ENCODE peak calls at places on chromosomes 16 and 17, in eight cellular contexts. Y, L, T, R, P, N, Q and H are unnamed samples.

GRCh38 chr17:77316191-77316641 is 175.4 kb downstream of the SEC14L1 start:
- DNase-seq in T (no peak), Y (peak; percentile 76), P (no peak), N (peak; percentile 84), Q (peak; percentile 76), R (peak; percentile 92), L (no peak), H (no peak)

GRCh38 chr16:528111-529011 is 849 bp downstream of the CAPN15 start:
- DNase-seq in L (no peak), Y (peak; percentile 75), Q (peak; percentile 56), N (no peak), T (peak; percentile 17), P (peak; percentile 50), R (peak; percentile 43), H (no peak)

GRCh38 chr16:89687092-89687940 is 827 bp downstream of the CDK10 start:
- DNase-seq in R (no peak), Q (peak; percentile 34), L (no peak), T (peak; percentile 45), Y (peak; percentile 91), P (no peak), N (no peak), H (peak; percentile 77)

GRCh38 chr17:82752371-82753200 is 721 bp downstream of the TBCD start:
- DNase-seq in Q (no peak), Y (no peak), P (no peak), L (no peak), T (peak; percentile 33), N (no peak), R (peak; percentile 43), H (no peak)

GRCh38 chr17:34997355-34997862 is 17.1 kb downstream of the LIG3 start:
- DNase-seq in R (peak; percentile 75), N (no peak), Q (peak; percentile 95), P (no peak), L (no peak), Y (peak; percentile 35), T (no peak), H (no peak)

GRCh38 chr17:47367257-47367656 is 43.5 kb downstream of the EFCAB13 start:
- DNase-seq in Y (no peak), T (no peak), P (no peak), R (no peak), Q (no peak), L (no peak), N (no peak), H (no peak)

GRCh38 chr16:450800-451512 is 25.5 kb downstream of the RAB11FIP3 start:
- DNase-seq in Y (no peak), N (no peak), P (no peak), Q (no peak), T (no peak), L (no peak), R (no peak), H (peak; percentile 5)

GRCh38 chr16:2963611-2964415 is at the start of gene KREMEN2:
- DNase-seq in N (peak; percentile 87), L (no peak), R (no peak), P (peak; percentile 79), T (no peak), Y (peak; percentile 59), Q (no peak), H (no peak)

GRCh38 chr17:33209671-33210070 is 83.4 kb downstream of the ASIC2 start:
- DNase-seq in Y (no peak), P (no peak), Q (peak; percentile 61), N (no peak), R (no peak), L (no peak), T (no peak), H (peak; percentile 56)

GRCh38 chr17:67475161-67475887 is 98.2 kb downstream of the PITPNC1 start:
- DNase-seq in Y (peak; percentile 71), Q (peak; percentile 80), R (peak; percentile 81), T (peak; percentile 24), L (peak; percentile 76), N (peak; percentile 74), P (peak; percentile 68), H (peak; percentile 49)

GRCh38 chr17:75459590-75460267 is 3.3 kb downstream of the TMEM94 start:
- DNase-seq in L (no peak), Q (no peak), R (peak; percentile 45), T (peak; percentile 9), N (no peak), Y (peak; percentile 63), P (no peak), H (no peak)

GRCh38 chr17:62794666-62794971 is 13.5 kb downstream of the MARCHF10 start:
- DNase-seq in P (no peak), L (no peak), N (no peak), Y (no peak), R (no peak), Q (no peak), T (no peak), H (no peak)
- H3K4me3 ChIP-seq in P (no peak overlapping the region), L (no peak overlapping the region), N (no peak overlapping the region), Y (no peak overlapping the region), R (no peak overlapping the region), Q (no peak overlapping the region), T (no peak overlapping the region), H (no peak overlapping the region)

GRCh38 chr17:5078106-5079028 is at the start of gene ZFP3:
- DNase-seq in T (no peak), L (peak; percentile 87), Y (peak; percentile 19), R (peak; percentile 81), P (peak; percentile 95), Q (peak; percentile 91), N (peak; percentile 74), H (peak; percentile 51)
- TF ChIP-seq CTCF in T (no peak), L (peak; percentile 17), Y (no peak), R (peak; percentile 21), P (no peak), Q (no peak), N (no peak), H (no peak)

GRCh38 chr17:29401237-29401636 is 11.1 kb downstream of the TAOK1 start:
- DNase-seq in L (no peak), N (no peak), R (no peak), T (no peak), Y (no peak), P (no peak), Q (no peak), H (no peak)

GRCh38 chr17:29394761-29395160 is 4.6 kb downstream of the TAOK1 start:
- DNase-seq in N (no peak), L (no peak), Y (no peak), Q (no peak), T (no peak), R (no peak), P (no peak), H (no peak)

GRCh38 chr17:29400818-29401217 is 10.7 kb downstream of the TAOK1 start:
- DNase-seq in R (no peak), Q (no peak), P (no peak), Y (no peak), N (no peak), L (no peak), T (no peak), H (no peak)

DNA sequence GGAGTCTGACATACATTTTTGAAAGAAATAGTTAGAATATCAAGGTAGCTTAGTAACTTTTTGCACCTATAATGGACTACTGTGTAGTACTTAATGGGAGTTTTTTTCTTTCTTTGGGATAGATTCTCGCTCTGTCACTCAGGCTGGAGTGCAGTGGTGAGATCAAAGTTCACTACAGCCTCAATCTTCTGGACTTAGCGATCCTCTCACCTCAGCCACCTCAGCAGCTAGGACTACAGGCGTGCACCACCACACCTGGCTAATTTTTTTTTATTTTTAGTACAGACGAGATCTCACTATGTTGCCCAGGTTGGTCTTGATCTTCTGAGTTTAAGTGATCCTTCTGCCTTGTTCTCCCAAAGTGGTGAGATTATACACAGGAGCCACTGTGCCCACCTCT is 9.5 kb downstream of the TAOK1 start:
- DNase-seq in Y (no peak), R (no peak), P (no peak), N (no peak), T (no peak), Q (no peak), L (no peak), H (no peak)
- H3K36me3 ChIP-seq in Y (no peaks in the 10 kb centered on the region), R (peaks cover 15% of the 10 kb centered on the region), P (peaks cover 6% of the 10 kb centered on the region), N (peaks cover 46% of the 10 kb centered on the region), T (no peaks in the 10 kb centered on the region), Q (no peaks in the 10 kb centered on the region), L (peaks cover 6% of the 10 kb centered on the region), H (no peaks in the 10 kb centered on the region)

GRCh38 chr17:8611671-8612298 is 18.7 kb downstream of the MYH10 start:
- DNase-seq in T (peak; percentile 47), Q (peak; percentile 44), R (no peak), L (no peak), Y (no peak), N (no peak), P (no peak), H (no peak)
- H3K4me3 ChIP-seq in T (no peak overlapping the region), Q (peak overlapping the region; percentile 48), R (no peak overlapping the region), L (peak overlapping the region; percentile 54), Y (no peak overlapping the region), N (no peak overlapping the region), P (peak overlapping the region; percentile 28), H (no peak overlapping the region)

GRCh38 chr17:61394630-61395408 is 4.8 kb upstream of the TBX2 start:
- DNase-seq in P (no peak), R (no peak), N (no peak), Q (peak; percentile 51), T (peak; percentile 67), L (no peak), Y (no peak), H (no peak)

GRCh38 chr17:61393550-61393903 is 6.1 kb upstream of the TBX2 start:
- DNase-seq in L (no peak), Y (no peak), R (no peak), P (no peak), N (no peak), T (no peak), Q (peak; percentile 37), H (no peak)

GRCh38 chr17:61395409-61395982 is 4.1 kb upstream of the TBX2 start:
- DNase-seq in Y (no peak), Q (no peak), R (no peak), L (no peak), P (no peak), T (no peak), N (no peak), H (no peak)

GRCh38 chr17:61392679-61393078 is 7.0 kb upstream of the TBX2 start:
- DNase-seq in T (no peak), L (no peak), Q (no peak), P (no peak), R (no peak), N (no peak), Y (no peak), H (no peak)

DNA sequence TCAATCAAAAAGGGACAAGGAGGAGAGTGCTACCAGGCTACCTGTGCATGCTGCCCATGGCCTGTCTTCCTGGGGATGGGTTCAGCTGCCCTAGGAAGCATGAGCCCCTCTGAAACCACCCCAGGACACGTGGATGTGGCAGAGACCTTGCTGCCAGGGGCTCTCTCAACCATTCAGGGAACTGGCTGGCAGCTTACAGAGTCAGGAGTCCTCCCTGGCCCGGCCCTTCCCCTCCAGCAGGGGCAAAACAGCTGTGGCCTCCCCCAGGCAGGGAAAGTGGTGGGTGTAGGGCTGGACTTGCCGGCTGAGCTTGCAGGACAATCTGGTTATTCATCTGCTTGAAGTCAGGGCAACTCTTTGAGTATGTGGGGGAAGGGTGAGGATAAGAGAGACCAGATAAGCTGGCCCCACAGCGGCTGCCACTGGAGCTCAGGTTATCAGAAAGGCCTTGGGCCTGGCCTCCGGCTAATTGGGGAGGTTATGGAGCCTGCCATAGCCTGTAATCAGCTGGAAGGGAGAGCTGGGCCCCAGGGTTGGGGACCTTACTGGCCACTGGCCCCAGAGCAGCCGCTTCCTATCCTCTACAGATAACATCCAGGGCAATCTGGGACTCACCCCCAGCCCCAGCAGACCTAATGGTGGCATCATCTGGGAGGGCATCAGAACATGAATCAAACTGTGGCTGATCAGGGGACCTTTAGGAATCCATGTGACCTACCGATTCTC is 5.6 kb upstream of the TBX2 start:
- DNase-seq in Y (peak; percentile 40), Q (peak; percentile 61), R (no peak), L (no peak), T (no peak), N (no peak), P (no peak), H (no peak)
- TF ChIP-seq CTCF in Y (no peak), Q (no peak), R (no peak), L (no peak), T (peak; percentile 0), N (no peak), P (no peak), H (no peak)

GRCh38 chr16:23523321-23523720 is 13.0 kb upstream of the GGA2 start:
- DNase-seq in R (no peak), T (no peak), Y (no peak), P (no peak), N (no peak), Q (no peak), L (no peak), H (no peak)
- H3K36me3 ChIP-seq in R (peaks cover 38% of the 10 kb centered on the region), T (peaks cover 13% of the 10 kb centered on the region), Y (no peaks in the 10 kb centered on the region), P (peaks cover 23% of the 10 kb centered on the region), N (peaks cover 75% of the 10 kb centered on the region), Q (peaks cover 12% of the 10 kb centered on the region), L (peaks cover 64% of the 10 kb centered on the region), H (no peaks in the 10 kb centered on the region)